ENCODE peak calls at places on chromosomes 11 and 22, in six cellular contexts. I is posterior vena cava, Q is HCEC 1CT, R is PC-3, U is ovary, V is iris pigment epithelial cell. X is an unnamed sample.

GRCh38 chr11:82863209-82863608 is 37.0 kb downstream of the PRCP start:
- DNase-seq in I (no peak), Q (no peak), R (no peak), U (no peak), V (no peak), X (no peak)

GRCh38 chr11:24496728-24497396 is at the start of gene LUZP2:
- DNase-seq in I (peak; percentile 80), Q (peak; percentile 17), R (peak; percentile 50), U (no peak), V (peak; percentile 36), X (peak; percentile 27)

GRCh38 chr22:28829358-28830181 is 29.2 kb upstream of the XBP1 start:
- DNase-seq in I (peak; percentile 92), Q (peak; percentile 62), R (peak; percentile 80), U (peak; percentile 76), V (peak; percentile 74), X (peak; percentile 77)

GRCh38 chr11:47181271-47181670 is 4.6 kb upstream of the ARFGAP2 start:
- DNase-seq in I (no peak), Q (no peak), R (no peak), U (no peak), V (no peak), X (no peak)

GRCh38 chr11:58316142-58316541 is 42.7 kb downstream of the OR5B17 start:
- DNase-seq in I (no peak), Q (peak; percentile 91), R (peak; percentile 75), U (no peak), V (peak; percentile 77), X (peak; percentile 85)

GRCh38 chr11:75277991-75278790 is 37.6 kb downstream of the TPBGL start:
- DNase-seq in I (peak; percentile 67), Q (no peak), R (no peak), U (no peak), V (no peak), X (no peak)

GRCh38 chr11:250740-251299 is 14.0 kb downstream of the PSMD13 start:
- DNase-seq in I (peak; percentile 89), Q (peak; percentile 33), R (peak; percentile 50), U (no peak), V (peak; percentile 65), X (peak; percentile 73)

GRCh38 chr11:57566035-57566504 is 1.4 kb downstream of the UBE2L6 start:
- DNase-seq in I (no peak), Q (peak; percentile 52), R (peak; percentile 41), U (peak; percentile 14), V (peak; percentile 80), X (peak; percentile 60)

GRCh38 chr22:45312415-45312814 is 2.7 kb downstream of the FAM118A start:
- DNase-seq in I (no peak), Q (no peak), R (no peak), U (no peak), V (no peak), X (no peak)

GRCh38 chr11:115623021-115623451 is 118.8 kb upstream of the CADM1 start:
- DNase-seq in I (peak; percentile 95), Q (peak; percentile 58), R (peak; percentile 7), U (peak; percentile 59), V (peak; percentile 80), X (peak; percentile 94)

GRCh38 chr11:29452131-29452530 is 564.7 kb downstream of the KCNA4 start:
- DNase-seq in I (no peak), Q (peak; percentile 55), R (peak; percentile 81), U (no peak), V (peak; percentile 70), X (peak; percentile 65)

GRCh38 chr11:58776891-58777451 is 45.2 kb upstream of the GLYAT start:
- DNase-seq in I (no peak), Q (no peak), R (no peak), U (no peak), V (no peak), X (no peak)

GRCh38 chr22:35892192-35892591 is 136.4 kb downstream of the RBFOX2 start:
- DNase-seq in I (no peak), Q (peak; percentile 61), R (peak; percentile 54), U (no peak), V (peak; percentile 79), X (peak; percentile 82)

GRCh38 chr22:32823024-32823730 is 21.7 kb downstream of the TIMP3 start:
- DNase-seq in I (no peak), Q (no peak), R (peak; percentile 29), U (no peak), V (peak; percentile 57), X (peak; percentile 64)

GRCh38 chr11:22407899-22408298 is 69.7 kb downstream of the SLC17A6 start:
- DNase-seq in I (no peak), Q (no peak), R (no peak), U (no peak), V (no peak), X (no peak)